ENCODE peak calls at places on chromosomes 16 and 17, in four cellular contexts. G, H, K and E are unnamed samples.

GRCh38 chr16:76653390-76654026 is 376.3 kb downstream of the CNTNAP4 start:
- DNase-seq in H (no peak), K (no peak), G (peak), E (peak)

GRCh38 chr16:38941-39892 is 14.2 kb downstream of the POLR3K start:
- DNase-seq in K (peak), G (no peak), H (peak), E (no peak)

GRCh38 chr16:24504467-24505345 is 34.7 kb upstream of the RBBP6 start:
- DNase-seq in G (peak), K (peak), H (peak), E (peak)

GRCh38 chr17:13721705-13722104 is 120.0 kb upstream of the HS3ST3A1 start:
- DNase-seq in K (no peak), H (no peak), G (no peak), E (no peak)

GRCh38 chr17:27264068-27264812 is 29.7 kb upstream of the WSB1 start:
- DNase-seq in G (no peak), K (no peak), H (no peak), E (no peak)

GRCh38 chr16:30633526-30633925 is 17.2 kb upstream of the PRR14 start:
- DNase-seq in H (no peak), K (no peak), G (no peak), E (no peak)

GRCh38 chr17:7445011-7445927 is at the start of gene CHRNB1:
- DNase-seq in G (peak), H (no peak), K (no peak), E (no peak)

GRCh38 chr16:87581867-87582220 is 20.5 kb upstream of the JPH3 start:
- DNase-seq in G (peak), H (no peak), K (no peak), E (no peak)

GRCh38 chr16:84614914-84615813 is 2.7 kb downstream of the COTL1 start:
- DNase-seq in G (no peak), K (no peak), H (no peak), E (no peak)

GRCh38 chr17:67992541-67993152 is 3.6 kb downstream of the C17orf58 start:
- DNase-seq in K (no peak), G (no peak), H (no peak), E (no peak)

GRCh38 chr17:42058018-42058417 is 7.6 kb upstream of the C17orf113 start:
- DNase-seq in H (no peak), K (no peak), G (no peak), E (no peak)

GRCh38 chr17:50737118-50737698 is 17.8 kb downstream of the LUC7L3 start:
- DNase-seq in K (no peak), H (no peak), G (no peak), E (no peak)

GRCh38 chr17:80372456-80372855 is 42.5 kb upstream of the ENDOV start:
- DNase-seq in H (no peak), G (no peak), K (no peak), E (no peak)

GRCh38 chr16:83530293-83530692 is 277.5 kb upstream of the HSBP1 start:
- DNase-seq in G (no peak), H (no peak), K (no peak), E (no peak)

GRCh38 chr17:82691714-82692113 is 6.8 kb downstream of the RAB40B start:
- DNase-seq in H (no peak), K (no peak), G (no peak), E (no peak)

GRCh38 chr16:30395992-30396560 is 856 bp downstream of the ZNF48 start:
- DNase-seq in K (no peak), G (no peak), H (no peak), E (no peak)

GRCh38 chr16:16025214-16025968 is 76.0 kb downstream of the ABCC1 start:
- DNase-seq in H (peak), K (no peak), G (peak), E (no peak)

GRCh38 chr17:41265078-41265477 is at the start of gene KRTAP9-6:
- DNase-seq in H (no peak), K (no peak), G (no peak), E (no peak)

GRCh38 chr16:22757202-22757601 is 56.8 kb upstream of the HS3ST2 start:
- DNase-seq in K (no peak), H (no peak), G (no peak), E (no peak)

GRCh38 chr17:13671771-13672170 is 70.0 kb upstream of the HS3ST3A1 start:
- DNase-seq in G (peak), K (no peak), H (no peak), E (no peak)

GRCh38 chr17:67490471-67490870 is 113.4 kb downstream of the PITPNC1 start:
- DNase-seq in K (no peak), H (no peak), G (peak), E (no peak)

GRCh38 chr17:30922235-30922993 is 669 bp downstream of the ADAP2 start:
- DNase-seq in G (peak), K (peak), H (no peak), E (no peak)

GRCh38 chr16:78183886-78184553 is 84.6 kb downstream of the WWOX start:
- DNase-seq in K (no peak), H (no peak), G (no peak), E (no peak)

GRCh38 chr16:66878067-66878466 is 2.2 kb upstream of the PDP2 start:
- DNase-seq in G (no peak), K (no peak), H (no peak), E (peak)

GRCh38 chr17:32528825-32529224 is 42.0 kb downstream of the CDK5R1 start:
- DNase-seq in H (no peak), G (no peak), K (no peak), E (no peak)